ENCODE peak calls at places on chromosomes 3 and 15, in four cellular contexts. V is ovary; A is CD8-positive, alpha-beta memory T cell; O is WERI-Rb-1. S is an unnamed sample.

GRCh38 chr3:185687479-185687878 is 101.4 kb downstream of the SENP2 start:
- DNase-seq in O (no peak), V (no peak), A (no peak), S (peak; percentile 51)

GRCh38 chr15:43930079-43930478 is 103.3 kb downstream of the WDR76 start:
- DNase-seq in V (no peak), A (no peak), O (peak; percentile 20), S (peak; percentile 52)

GRCh38 chr3:150790621-150791020 is 27.7 kb upstream of the SIAH2 start:
- DNase-seq in A (no peak), V (no peak), O (no peak), S (no peak)

GRCh38 chr3:89851974-89852621 is 744.7 kb downstream of the EPHA3 start:
- DNase-seq in A (no peak), O (peak; percentile 82), V (no peak), S (peak; percentile 25)

GRCh38 chr15:66835558-66835878 is 133.5 kb downstream of the SMAD6 start:
- DNase-seq in A (no peak), V (no peak), O (no peak), S (no peak)

GRCh38 chr15:54289590-54290136 is 311.4 kb downstream of the UNC13C start:
- DNase-seq in V (no peak), O (no peak), A (no peak), S (no peak)

GRCh38 chr3:94928921-94929320 is 866.1 kb downstream of the NSUN3 start:
- DNase-seq in A (no peak), V (no peak), O (no peak), S (peak; percentile 81)

GRCh38 chr15:65056868-65057548 is 10.8 kb downstream of the RASL12 start:
- DNase-seq in A (no peak), V (no peak), O (no peak), S (peak; percentile 92)

GRCh38 chr15:100338971-100339444 is 2.8 kb downstream of the ADAMTS17 start:
- DNase-seq in A (peak; percentile 29), V (peak; percentile 69), O (peak; percentile 65), S (peak; percentile 69)

GRCh38 chr3:98565237-98565643 is 28.2 kb downstream of the CPOX start:
- DNase-seq in O (no peak), V (no peak), A (no peak), S (no peak)

GRCh38 chr3:172148702-172149565 is 109.6 kb downstream of the FNDC3B start:
- DNase-seq in V (no peak), O (no peak), A (no peak), S (peak; percentile 82)

GRCh38 chr3:127457746-127458145 is 132.8 kb downstream of the TPRA1 start:
- DNase-seq in A (no peak), V (no peak), O (no peak), S (no peak)

GRCh38 chr15:35305906-35306305 is 220.8 kb upstream of the NANOGP8 start:
- DNase-seq in V (no peak), O (no peak), A (no peak), S (peak; percentile 74)

GRCh38 chr3:156218353-156218744 is 98.0 kb downstream of the KCNAB1 start:
- DNase-seq in A (no peak), O (no peak), V (no peak), S (peak; percentile 56)

GRCh38 chr15:89448825-89449224 is 47.6 kb downstream of the RHCG start:
- DNase-seq in O (no peak), A (no peak), V (no peak), S (no peak)

GRCh38 chr15:94234300-94234699 is 2.9 kb downstream of the MCTP2 start:
- DNase-seq in O (no peak), A (no peak), V (no peak), S (no peak)

GRCh38 chr3:64267774-64268604 is 42.7 kb upstream of the PRICKLE2 start:
- DNase-seq in O (peak; percentile 74), V (peak; percentile 64), A (no peak), S (no peak)

GRCh38 chr3:159765025-159765859 is 223.4 kb upstream of the IL12A start:
- DNase-seq in O (peak; percentile 72), V (peak; percentile 41), A (no peak), S (peak; percentile 99)

GRCh38 chr3:126245811-126246727 is 65.7 kb upstream of the ALDH1L1 start:
- DNase-seq in V (no peak), O (peak; percentile 59), A (no peak), S (peak; percentile 34)

GRCh38 chr3:66497288-66497972 is 3.4 kb downstream of the LRIG1 start:
- DNase-seq in A (no peak), O (no peak), V (no peak), S (no peak)

GRCh38 chr3:196232154-196232881 is 16.0 kb downstream of the SLC51A start:
- DNase-seq in O (no peak), V (no peak), A (no peak), S (no peak)

GRCh38 chr3:87397210-87397609 is 120.8 kb upstream of the POU1F1 start:
- DNase-seq in V (no peak), O (no peak), A (no peak), S (no peak)

GRCh38 chr3:4674216-4674615 is 181.1 kb downstream of the ITPR1 start:
- DNase-seq in V (no peak), O (no peak), A (no peak), S (no peak)
- H3K36me3 ChIP-seq in V (no peaks in the 10 kb centered on the region), O (no peaks in the 10 kb centered on the region), A (peaks cover 34% of the 10 kb centered on the region), S (no peaks in the 10 kb centered on the region)

DNA sequence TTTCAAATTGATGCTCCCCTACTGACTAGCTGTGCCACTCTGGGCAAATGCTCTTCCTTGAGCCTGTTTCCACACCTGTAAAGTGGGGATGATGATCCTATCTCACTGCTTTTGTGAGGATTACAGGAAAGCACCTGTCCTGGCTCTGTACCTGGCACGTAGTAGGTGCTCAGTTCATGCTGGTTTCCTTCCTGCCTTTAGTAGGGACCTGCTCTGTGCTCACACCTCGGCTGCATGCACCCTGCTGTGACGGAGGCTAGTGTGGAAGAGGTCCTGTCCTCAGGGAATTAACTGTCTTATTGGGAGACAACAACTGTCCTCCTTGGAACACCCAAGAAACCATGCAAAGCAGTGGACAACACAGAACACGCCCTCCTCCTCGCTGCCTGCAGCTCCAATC is 61.8 kb downstream of the RPL39L start:
- DNase-seq in V (no peak), O (peak; percentile 15), A (no peak), S (no peak)
- H3K36me3 ChIP-seq in V (no peaks in the 10 kb centered on the region), O (peaks cover 18% of the 10 kb centered on the region), A (peaks cover 47% of the 10 kb centered on the region), S (no peaks in the 10 kb centered on the region)

GRCh38 chr3:30654269-30654668 is 47.9 kb downstream of the TGFBR2 start:
- DNase-seq in O (no peak), V (no peak), A (no peak), S (no peak)
- H3K36me3 ChIP-seq in O (no peaks in the 10 kb centered on the region), V (no peaks in the 10 kb centered on the region), A (peaks cover 43% of the 10 kb centered on the region), S (no peaks in the 10 kb centered on the region)

GRCh38 chr15:80852676-80853075 is 73.5 kb downstream of the CEMIP start:
- DNase-seq in A (no peak), V (no peak), O (no peak), S (peak; percentile 10)
- H3K36me3 ChIP-seq in A (no peaks in the 10 kb centered on the region), V (no peaks in the 10 kb centered on the region), O (no peaks in the 10 kb centered on the region), S (no peaks in the 10 kb centered on the region)

GRCh38 chr3:129571605-129572547 is 28.9 kb downstream of the H1-8 start:
- DNase-seq in V (no peak), O (no peak), A (no peak), S (no peak)
- H3K36me3 ChIP-seq in V (no peaks in the 10 kb centered on the region), O (peaks cover 2% of the 10 kb centered on the region), A (no peaks in the 10 kb centered on the region), S (no peaks in the 10 kb centered on the region)

S was measured in PC-9.